ENCODE peak calls at places on chromosomes 16 and 17, in four cellular contexts. One of them, this sample, is unnamed.
A peak's percentile ranks its signal among the peaks of the same experiment; 100 is the strongest.

GRCh38 chr16:75230471-75231110 is 11.8 kb downstream of the CTRB1 start:
- DNase-seq in mucosa of descending colon: no peak
- DNase-seq in lower leg skin: no peak
- DNase-seq in H9: no peak
- DNase-seq in this sample: no peak

GRCh38 chr16:65767125-65767524 is 599.4 kb upstream of the CDH5 start:
- DNase-seq in H9: no peak
- DNase-seq in lower leg skin: no peak
- DNase-seq in mucosa of descending colon: no peak
- DNase-seq in this sample: no peak

GRCh38 chr16:87829123-87829980 is 40.0 kb downstream of the SLC7A5 start:
- DNase-seq in H9: no peak
- DNase-seq in mucosa of descending colon: no peak
- DNase-seq in lower leg skin: no peak
- DNase-seq in this sample: no peak

GRCh38 chr17:39225308-39225973 is at the start of gene STAC2:
- DNase-seq in lower leg skin: no peak
- DNase-seq in mucosa of descending colon: no peak
- DNase-seq in H9: no peak
- DNase-seq in this sample: no peak

GRCh38 chr17:37051839-37052238 is 103.1 kb downstream of the AATF start:
- DNase-seq in mucosa of descending colon: peak; percentile 51
- DNase-seq in H9: no peak
- DNase-seq in lower leg skin: no peak
- DNase-seq in this sample: no peak

GRCh38 chr16:85978291-85978775 is 79.4 kb downstream of the IRF8 start:
- DNase-seq in H9: no peak
- DNase-seq in mucosa of descending colon: no peak
- DNase-seq in lower leg skin: no peak
- DNase-seq in this sample: no peak

GRCh38 chr17:65261152-65261551 is 124.0 kb downstream of the RGS9 start:
- DNase-seq in mucosa of descending colon: no peak
- DNase-seq in H9: peak; percentile 74
- DNase-seq in lower leg skin: no peak
- DNase-seq in this sample: no peak

GRCh38 chr17:4986951-4987766 is at the start of gene CAMTA2:
- DNase-seq in H9: peak; percentile 90
- DNase-seq in mucosa of descending colon: peak; percentile 96
- DNase-seq in lower leg skin: peak; percentile 88
- DNase-seq in this sample: peak; percentile 75

GRCh38 chr16:85900031-85900792 is 1.2 kb downstream of the IRF8 start:
- DNase-seq in lower leg skin: no peak
- DNase-seq in mucosa of descending colon: no peak
- DNase-seq in H9: no peak
- DNase-seq in this sample: no peak

GRCh38 chr17:31320791-31321190 is 631 bp downstream of the EVI2A start:
- DNase-seq in mucosa of descending colon: no peak
- DNase-seq in H9: no peak
- DNase-seq in lower leg skin: no peak
- DNase-seq in this sample: no peak

GRCh38 chr17:27519550-27519949 is 63.3 kb downstream of the KSR1 start:
- DNase-seq in H9: no peak
- DNase-seq in mucosa of descending colon: no peak
- DNase-seq in lower leg skin: no peak
- DNase-seq in this sample: no peak

GRCh38 chr16:5062790-5063765 is 2.7 kb downstream of the C16orf89 start:
- DNase-seq in mucosa of descending colon: peak; percentile 25
- DNase-seq in lower leg skin: no peak
- DNase-seq in H9: no peak
- DNase-seq in this sample: no peak

GRCh38 chr16:81650982-81651562 is 128.0 kb upstream of the PLCG2 start:
- DNase-seq in mucosa of descending colon: peak; percentile 62
- DNase-seq in lower leg skin: no peak
- DNase-seq in H9: peak; percentile 75
- DNase-seq in this sample: no peak

GRCh38 chr16:81634380-81635121 is 144.5 kb upstream of the PLCG2 start:
- DNase-seq in H9: no peak
- DNase-seq in mucosa of descending colon: no peak
- DNase-seq in lower leg skin: no peak
- DNase-seq in this sample: no peak

GRCh38 chr17:19728114-19728495 is 11.7 kb upstream of the SLC47A2 start:
- DNase-seq in H9: no peak
- DNase-seq in mucosa of descending colon: peak; percentile 79
- DNase-seq in lower leg skin: peak; percentile 93
- DNase-seq in this sample: peak; percentile 40

GRCh38 chr17:31579265-31579664 is 187.8 kb downstream of the RAB11FIP4 start:
- DNase-seq in H9: no peak
- DNase-seq in mucosa of descending colon: no peak
- DNase-seq in lower leg skin: no peak
- DNase-seq in this sample: no peak

GRCh38 chr16:17470871-17471744 is at the start of gene XYLT1:
- DNase-seq in lower leg skin: peak; percentile 89
- DNase-seq in mucosa of descending colon: peak; percentile 66
- DNase-seq in H9: peak; percentile 71
- DNase-seq in this sample: peak; percentile 89

GRCh38 chr17:65987988-65988387 is 203.9 kb downstream of the CEP112 start:
- DNase-seq in H9: peak; percentile 49
- DNase-seq in lower leg skin: no peak
- DNase-seq in mucosa of descending colon: peak; percentile 47
- DNase-seq in this sample: no peak

GRCh38 chr17:71966459-71967313 is 154.1 kb upstream of the SOX9 start:
- DNase-seq in mucosa of descending colon: no peak
- DNase-seq in H9: no peak
- DNase-seq in lower leg skin: peak; percentile 63
- DNase-seq in this sample: peak; percentile 33

GRCh38 chr16:50655558-50656055 is 25.5 kb downstream of the SNX20 start:
- DNase-seq in lower leg skin: no peak
- DNase-seq in H9: no peak
- DNase-seq in mucosa of descending colon: no peak
- DNase-seq in this sample: no peak

GRCh38 chr16:67537270-67537635 is 8.6 kb downstream of the RIPOR1 start:
- DNase-seq in lower leg skin: peak; percentile 55
- DNase-seq in H9: peak; percentile 63
- DNase-seq in mucosa of descending colon: peak; percentile 58
- DNase-seq in this sample: no peak

GRCh38 chr17:67056746-67057490 is 12.6 kb downstream of the CACNG1 start:
- DNase-seq in lower leg skin: no peak
- DNase-seq in mucosa of descending colon: no peak
- DNase-seq in H9: peak; percentile 20
- DNase-seq in this sample: no peak

GRCh38 chr16:9058211-9058610 is 33.2 kb upstream of the HAPSTR1 start:
- DNase-seq in lower leg skin: no peak
- DNase-seq in mucosa of descending colon: no peak
- DNase-seq in H9: no peak
- DNase-seq in this sample: no peak

GRCh38 chr16:1906846-1907165 is 11.4 kb downstream of the HS3ST6 start:
- DNase-seq in H9: no peak
- DNase-seq in lower leg skin: no peak
- DNase-seq in mucosa of descending colon: no peak
- DNase-seq in this sample: no peak

GRCh38 chr17:56594528-56595418 is 1.3 kb downstream of the NOG start:
- DNase-seq in H9: peak; percentile 77
- DNase-seq in lower leg skin: no peak
- DNase-seq in mucosa of descending colon: no peak
- DNase-seq in this sample: no peak

GRCh38 chr17:65749479-65749878 is 188.0 kb upstream of the AXIN2 start:
- DNase-seq in lower leg skin: no peak
- DNase-seq in H9: no peak
- DNase-seq in mucosa of descending colon: no peak
- DNase-seq in this sample: no peak

GRCh38 chr17:80575057-80575875 is 30.6 kb downstream of the RPTOR start:
- DNase-seq in H9: peak; percentile 93
- DNase-seq in mucosa of descending colon: peak; percentile 97
- DNase-seq in lower leg skin: peak; percentile 61
- DNase-seq in this sample: peak; percentile 27

GRCh38 chr17:42347198-42347597 is 41.0 kb downstream of the STAT3 start:
- DNase-seq in mucosa of descending colon: peak; percentile 48
- DNase-seq in H9: no peak
- DNase-seq in lower leg skin: peak; percentile 68
- DNase-seq in this sample: peak; percentile 21

GRCh38 chr17:2707721-2708584 is 3.6 kb downstream of the CLUH start:
- DNase-seq in H9: peak; percentile 82
- DNase-seq in mucosa of descending colon: peak; percentile 49
- DNase-seq in lower leg skin: no peak
- DNase-seq in this sample: no peak

GRCh38 chr17:80847506-80848230 is 144.0 kb upstream of the CHMP6 start:
- DNase-seq in mucosa of descending colon: peak; percentile 84
- DNase-seq in lower leg skin: no peak
- DNase-seq in H9: no peak
- DNase-seq in this sample: no peak

GRCh38 chr17:9729735-9730420 is 61.5 kb downstream of the DHRS7C start:
- DNase-seq in H9: no peak
- DNase-seq in lower leg skin: no peak
- DNase-seq in mucosa of descending colon: no peak
- DNase-seq in this sample: no peak

GRCh38 chr17:63780928-63781327 is 7.0 kb downstream of the DDX42 start:
- DNase-seq in mucosa of descending colon: no peak
- DNase-seq in lower leg skin: no peak
- DNase-seq in H9: no peak
- DNase-seq in this sample: no peak

GRCh38 chr17:7307686-7308624 is 527 bp downstream of the EIF5A start:
- DNase-seq in H9: peak; percentile 68
- DNase-seq in lower leg skin: peak; percentile 48
- DNase-seq in mucosa of descending colon: peak; percentile 67
- DNase-seq in this sample: no peak
- TF ChIP-seq CTCF in H9: no peak
- TF ChIP-seq CTCF in lower leg skin: no peak
- TF ChIP-seq CTCF in mucosa of descending colon: no peak
- TF ChIP-seq CTCF in this sample: peak; percentile 12

GRCh38 chr17:29682054-29682453 is 59.3 kb upstream of the CORO6 start:
- DNase-seq in lower leg skin: no peak
- DNase-seq in mucosa of descending colon: no peak
- DNase-seq in H9: no peak
- DNase-seq in this sample: no peak
- TF ChIP-seq CTCF in lower leg skin: no peak
- TF ChIP-seq CTCF in mucosa of descending colon: no peak
- TF ChIP-seq CTCF in H9: no peak
- TF ChIP-seq CTCF in this sample: no peak

GRCh38 chr16:11100239-11100750 is 155.7 kb downstream of the SOCS1 start:
- DNase-seq in H9: peak; percentile 53
- DNase-seq in lower leg skin: peak; percentile 46
- DNase-seq in mucosa of descending colon: peak; percentile 51
- DNase-seq in this sample: no peak
- TF ChIP-seq CTCF in H9: peak; percentile 53
- TF ChIP-seq CTCF in lower leg skin: no peak
- TF ChIP-seq CTCF in mucosa of descending colon: no peak
- TF ChIP-seq CTCF in this sample: peak; percentile 33

DNA sequence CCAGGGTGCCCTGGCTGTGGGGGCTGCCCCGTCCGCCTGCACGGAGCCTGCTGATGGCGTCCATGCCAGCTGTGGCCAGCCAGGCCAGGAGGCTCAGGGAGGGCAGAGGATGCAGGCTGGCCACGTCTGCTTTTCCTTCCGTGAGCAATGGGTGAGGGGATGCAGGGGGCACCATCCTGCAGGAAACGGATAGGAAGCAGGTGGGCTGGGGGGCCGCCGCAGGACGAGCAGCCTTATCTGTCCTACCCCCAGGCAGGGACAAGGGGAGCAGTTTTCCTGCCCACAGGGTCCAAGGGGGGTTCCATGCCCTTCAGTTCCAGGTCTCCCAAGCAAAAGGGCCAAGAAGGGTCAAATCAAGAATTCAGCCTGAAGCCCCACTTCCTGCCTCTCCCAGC is 6.8 kb downstream of the DUS1L start:
- DNase-seq in mucosa of descending colon: no peak
- DNase-seq in lower leg skin: no peak
- DNase-seq in H9: no peak
- DNase-seq in this sample: no peak
- TF ChIP-seq CTCF in mucosa of descending colon: no peak
- TF ChIP-seq CTCF in lower leg skin: no peak
- TF ChIP-seq CTCF in H9: no peak
- TF ChIP-seq CTCF in this sample: no peak

DNA sequence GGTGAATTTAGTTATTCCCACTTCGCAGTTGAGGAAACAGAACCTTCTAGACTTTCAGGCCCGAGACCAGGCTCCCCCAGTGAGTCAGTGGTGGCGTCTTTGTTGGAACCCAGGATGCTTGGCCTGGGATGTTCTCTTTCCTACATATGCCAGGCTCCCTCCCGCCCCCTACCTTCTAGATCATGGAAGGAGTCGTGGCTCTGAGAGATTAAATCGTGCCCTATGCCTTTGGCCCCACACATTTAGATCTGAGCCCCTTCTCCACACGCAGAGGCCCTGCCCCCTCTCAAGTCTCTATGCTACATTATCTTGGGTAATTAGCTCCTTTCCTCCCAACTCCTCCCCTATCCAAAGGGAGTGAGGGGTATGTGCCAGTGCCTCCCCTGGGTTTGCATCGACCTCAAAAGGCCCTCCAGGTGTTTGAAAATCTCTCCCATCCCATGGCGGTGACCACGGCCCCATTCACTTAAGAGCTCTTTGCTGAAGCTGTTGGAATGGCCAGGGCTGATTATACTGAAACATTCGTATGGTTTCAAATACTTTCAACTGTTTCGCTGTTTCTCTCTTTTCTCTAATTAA is 3.0 kb downstream of the NGFR start:
- DNase-seq in mucosa of descending colon: no peak
- DNase-seq in H9: peak; percentile 78
- DNase-seq in lower leg skin: no peak
- DNase-seq in this sample: no peak
- TF ChIP-seq CTCF in mucosa of descending colon: no peak
- TF ChIP-seq CTCF in H9: peak; percentile 59
- TF ChIP-seq CTCF in lower leg skin: no peak
- TF ChIP-seq CTCF in this sample: no peak

GRCh38 chr16:56419740-56420548 is 5.4 kb downstream of the AMFR start:
- DNase-seq in H9: no peak
- DNase-seq in lower leg skin: no peak
- DNase-seq in mucosa of descending colon: peak; percentile 40
- DNase-seq in this sample: no peak
- TF ChIP-seq CTCF in H9: peak; percentile 24
- TF ChIP-seq CTCF in lower leg skin: no peak
- TF ChIP-seq CTCF in mucosa of descending colon: no peak
- TF ChIP-seq CTCF in this sample: no peak

GRCh38 chr16:30371248-30371816 is 1.0 kb upstream of the TBC1D10B start:
- DNase-seq in mucosa of descending colon: no peak
- DNase-seq in H9: no peak
- DNase-seq in lower leg skin: no peak
- DNase-seq in this sample: no peak
- TF ChIP-seq CTCF in mucosa of descending colon: no peak
- TF ChIP-seq CTCF in H9: peak; percentile 5
- TF ChIP-seq CTCF in lower leg skin: no peak
- TF ChIP-seq CTCF in this sample: no peak

This sample was measured in thoracic aorta.